ENCODE peak calls at places on chromosome 17, in five cellular contexts. H is GM19239, T is posterior cingulate gyrus, J is OCI-LY7, I is WTC11. N is an unnamed sample.

GRCh38 chr17:63222655-63223054 is 223.5 kb downstream of the CYB561 start:
- DNase-seq in H (no peak), T (no peak), J (no peak), I (no peak), N (no peak)

GRCh38 chr17:66965801-66966528 is 1.5 kb downstream of the CACNG4 start:
- DNase-seq in H (no peak), T (no peak), J (no peak), I (peak; percentile 50), N (peak; percentile 70)

GRCh38 chr17:73317554-73318426 is 6.0 kb upstream of the CDC42EP4 start:
- DNase-seq in H (no peak), T (no peak), J (no peak), I (no peak), N (no peak)

GRCh38 chr17:73820686-73821448 is 176.6 kb upstream of the SDK2 start:
- DNase-seq in H (no peak), T (no peak), J (peak; percentile 14), I (peak; percentile 67), N (peak; percentile 73)

GRCh38 chr17:76025294-76025693 is 1.8 kb downstream of the EVPL start:
- DNase-seq in H (no peak), T (no peak), J (no peak), I (no peak), N (no peak)

GRCh38 chr17:74715144-74715543 is 2.4 kb upstream of the CD300LF start:
- DNase-seq in H (no peak), T (no peak), J (no peak), I (no peak), N (no peak)

GRCh38 chr17:35714988-35715387 is 16.5 kb upstream of the RASL10B start:
- DNase-seq in H (no peak), T (no peak), J (no peak), I (no peak), N (no peak)

GRCh38 chr17:71548540-71549190 is 572.2 kb upstream of the SOX9 start:
- DNase-seq in H (no peak), T (no peak), J (no peak), I (no peak), N (no peak)

GRCh38 chr17:21823130-21823529 is 130.8 kb downstream of the KCNJ18 start:
- DNase-seq in H (no peak), T (no peak), J (no peak), I (no peak), N (no peak)

GRCh38 chr17:50464736-50465135 is 3.9 kb downstream of the CHAD start:
- DNase-seq in H (no peak), T (no peak), J (no peak), I (no peak), N (no peak)

GRCh38 chr17:36461330-36462110 is 25.0 kb upstream of the ZNHIT3 start:
- DNase-seq in H (no peak), T (no peak), J (no peak), I (no peak), N (no peak)

GRCh38 chr17:18928726-18929125 is 23.2 kb upstream of the SLC5A10 start:
- DNase-seq in H (no peak), T (no peak), J (no peak), I (no peak), N (no peak)

GRCh38 chr17:41278176-41278955 is 2.9 kb downstream of the KRTAP9-7 start:
- DNase-seq in H (no peak), T (no peak), J (no peak), I (no peak), N (no peak)

GRCh38 chr17:31740611-31741082 is 118.4 kb downstream of the COPRS start:
- DNase-seq in H (no peak), T (no peak), J (no peak), I (no peak), N (no peak)

GRCh38 chr17:61309857-61310256 is 89.8 kb upstream of the TBX2 start:
- DNase-seq in H (no peak), T (no peak), J (no peak), I (no peak), N (no peak)

GRCh38 chr17:49996495-49997255 is 1.7 kb upstream of the DLX3 start:
- DNase-seq in H (peak; percentile 64), T (no peak), J (peak; percentile 53), I (peak; percentile 80), N (peak; percentile 83)

GRCh38 chr17:40556884-40557414 is 8.3 kb downstream of the CCR7 start:
- DNase-seq in H (no peak), T (peak; percentile 68), J (no peak), I (peak; percentile 11), N (no peak)

GRCh38 chr17:28330671-28331070 is 4.6 kb downstream of the IFT20 start:
- DNase-seq in H (no peak), T (no peak), J (no peak), I (no peak), N (no peak)

GRCh38 chr17:45902892-45903346 is 8.6 kb downstream of the MAPT start:
- DNase-seq in H (no peak), T (no peak), J (no peak), I (no peak), N (no peak)

GRCh38 chr17:70276931-70277330 is 107.6 kb downstream of the KCNJ2 start:
- DNase-seq in H (no peak), T (no peak), J (no peak), I (no peak), N (no peak)

GRCh38 chr17:81471804-81472456 is 40.7 kb downstream of the ACTG1 start:
- DNase-seq in H (no peak), T (peak; percentile 74), J (peak; percentile 37), I (peak; percentile 55), N (peak; percentile 89)

GRCh38 chr17:80775863-80776262 is 215.8 kb upstream of the CHMP6 start:
- DNase-seq in H (no peak), T (no peak), J (no peak), I (no peak), N (no peak)

GRCh38 chr17:9644910-9645751 is at the start of gene USP43:
- DNase-seq in H (peak; percentile 33), T (peak; percentile 15), J (peak; percentile 26), I (peak; percentile 74), N (peak; percentile 87)

GRCh38 chr17:81371910-81372760 is 23.1 kb upstream of the BAHCC1 start:
- DNase-seq in H (no peak), T (peak; percentile 65), J (no peak), I (peak; percentile 60), N (peak; percentile 72)

GRCh38 chr17:38354466-38354865 is 2.8 kb downstream of the SOCS7 start:
- DNase-seq in H (no peak), T (no peak), J (no peak), I (no peak), N (no peak)